ENCODE peak calls at places on chromosome 1, in four cellular contexts. B, L, Y and C are unnamed samples.

GRCh38 chr1:166822385-166822784 is 16.9 kb upstream of the POGK start:
- DNase-seq in L (no peak), Y (peak), B (peak), C (peak)

GRCh38 chr1:91555821-91556531 is 55.3 kb downstream of the CDC7 start:
- DNase-seq in B (peak), L (no peak), Y (no peak), C (peak)

GRCh38 chr1:44390277-44390676 is 14.8 kb upstream of the RNF220 start:
- DNase-seq in Y (no peak), B (no peak), L (no peak), C (peak)

GRCh38 chr1:59521456-59521855 is 224.6 kb downstream of the FGGY start:
- DNase-seq in Y (no peak), B (no peak), L (no peak), C (no peak)

GRCh38 chr1:223006794-223007193 is 136.3 kb downstream of the TLR5 start:
- DNase-seq in B (no peak), Y (no peak), L (no peak), C (no peak)

GRCh38 chr1:225987491-225988316 is 11.4 kb downstream of the SDE2 start:
- DNase-seq in L (peak), Y (peak), B (no peak), C (peak)

GRCh38 chr1:192706936-192707335 is 71.0 kb downstream of the RGS13 start:
- DNase-seq in L (no peak), B (no peak), Y (no peak), C (no peak)

GRCh38 chr1:54982739-54983138 is 2.3 kb downstream of the TMEM61 start:
- DNase-seq in Y (no peak), B (no peak), L (peak), C (no peak)

GRCh38 chr1:48093147-48093546 is 96.0 kb upstream of the TRABD2B start:
- DNase-seq in L (no peak), Y (no peak), B (no peak), C (no peak)

GRCh38 chr1:172671591-172671990 is 12.7 kb downstream of the FASLG start:
- DNase-seq in B (no peak), Y (no peak), L (no peak), C (no peak)

GRCh38 chr1:86537928-86538695 is 8.8 kb upstream of the CLCA4 start:
- DNase-seq in B (no peak), Y (no peak), L (no peak), C (no peak)

GRCh38 chr1:200154069-200154767 is 126.7 kb downstream of the NR5A2 start:
- DNase-seq in B (peak), Y (no peak), L (no peak), C (no peak)

GRCh38 chr1:221667504-221667903 is 74.4 kb downstream of the DUSP10 start:
- DNase-seq in L (peak), Y (no peak), B (no peak), C (no peak)

DNA sequence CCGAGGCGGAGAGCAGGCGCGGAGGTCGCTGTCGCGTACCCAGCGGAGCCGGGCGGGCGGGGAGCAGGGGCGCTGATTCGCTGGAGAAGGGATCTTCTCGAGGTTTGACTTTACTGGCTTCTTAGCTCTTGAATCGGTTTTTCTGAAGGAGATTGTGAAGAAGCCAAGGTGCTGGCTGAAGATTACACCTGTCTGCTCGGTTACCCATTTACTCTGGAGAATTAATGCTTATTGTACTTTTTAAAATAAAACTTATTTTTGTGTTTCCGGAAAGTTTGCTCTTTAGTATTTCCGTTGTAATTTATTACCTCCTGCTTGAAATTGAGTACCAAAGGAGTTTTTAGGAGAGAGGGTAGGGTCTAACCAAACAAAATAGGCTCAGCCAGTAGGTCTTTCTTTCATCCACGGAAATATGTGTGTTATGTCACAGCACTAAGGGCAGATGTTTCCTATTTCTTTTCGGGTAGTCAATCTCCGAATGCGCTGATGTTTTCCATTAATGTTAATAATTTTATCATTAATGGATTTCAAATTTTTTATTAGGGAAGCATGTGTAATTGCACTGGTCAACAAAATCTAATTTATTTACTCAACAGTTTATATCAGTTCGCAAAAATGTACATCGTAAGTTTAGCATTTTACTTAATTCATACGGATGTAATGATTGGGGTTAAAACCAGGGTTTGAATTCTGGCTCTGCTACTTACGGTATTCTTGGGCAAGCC is 510 bp upstream of the GNG5 start:
- DNase-seq in Y (peak), L (no peak), B (no peak), C (no peak)
- TF ChIP-seq REST in Y (no peak), L (no peak), B (no peak), C (no peak)

DNA sequence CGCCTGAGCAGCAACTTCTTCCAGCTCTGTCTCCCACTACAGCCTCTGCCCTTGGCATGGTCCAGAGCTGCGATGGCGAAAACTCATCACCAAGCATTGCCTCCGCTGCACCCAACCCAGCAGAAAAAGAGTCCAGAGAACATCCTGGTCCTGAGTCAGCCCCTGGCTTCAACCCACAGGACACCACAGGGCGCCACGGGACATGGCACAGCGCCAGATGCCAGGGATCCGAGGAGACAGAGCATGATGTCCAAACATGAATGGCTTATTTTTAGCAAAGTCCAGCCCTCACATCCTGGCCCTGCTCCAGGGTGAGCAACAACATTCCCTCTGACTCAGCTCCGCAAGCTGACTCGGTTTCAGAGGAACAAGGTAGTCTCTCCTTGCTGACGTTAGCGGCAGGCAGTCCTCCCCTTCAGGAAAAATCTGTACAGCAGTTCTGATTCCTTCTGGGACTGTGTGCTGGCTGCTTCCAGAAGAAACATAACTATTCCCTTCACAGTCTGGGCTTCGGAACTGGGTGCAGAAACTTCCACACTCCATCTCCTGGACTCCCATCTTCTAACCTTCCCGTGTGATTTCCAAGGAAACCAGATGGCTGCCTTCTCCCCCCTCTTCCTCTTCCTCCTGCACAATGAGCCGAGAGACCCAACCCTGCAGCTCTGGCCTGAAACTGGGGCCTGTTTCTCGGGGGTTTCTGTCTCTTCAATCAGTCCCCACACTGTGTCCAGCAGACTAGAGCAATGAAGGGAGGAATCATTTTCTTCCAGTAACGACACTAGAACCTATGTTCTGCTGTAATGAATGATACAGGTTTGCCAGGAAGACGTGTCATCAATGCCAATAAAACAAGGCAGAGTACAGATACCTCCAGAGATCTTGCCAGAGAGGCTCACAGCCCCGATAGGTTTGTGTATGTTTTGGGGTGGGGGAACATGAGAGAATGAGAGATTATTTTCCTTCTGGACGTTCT is 131.2 kb downstream of the TOMM20 start:
- DNase-seq in Y (no peak), L (peak), B (no peak), C (peak)
- TF ChIP-seq REST in Y (no peak), L (no peak), B (no peak), C (no peak)

GRCh38 chr1:182193908-182194550 is 132.5 kb upstream of the ZNF648 start:
- DNase-seq in B (no peak), L (no peak), Y (no peak), C (no peak)
- TF ChIP-seq REST in B (no peak), L (no peak), Y (no peak), C (no peak)

GRCh38 chr1:229792576-229792975 is 166.5 kb downstream of the URB2 start:
- DNase-seq in Y (no peak), B (no peak), L (no peak), C (no peak)
- TF ChIP-seq REST in Y (no peak), B (no peak), L (no peak), C (no peak)

GRCh38 chr1:2391385-2392070 is at the start of the genes MORN1 and RER1:
- DNase-seq in L (peak), B (peak), Y (peak), C (peak)

GRCh38 chr1:2389644-2390043 is 1.7 kb downstream of the MORN1 start:
- DNase-seq in B (no peak), Y (no peak), L (no peak), C (no peak)

GRCh38 chr1:2392686-2393085 is 1.0 kb downstream of the RER1 start:
- DNase-seq in B (no peak), Y (no peak), L (no peak), C (no peak)

GRCh38 chr1:2392071-2392442 is 416 bp downstream of the RER1 start:
- DNase-seq in L (no peak), Y (no peak), B (peak), C (no peak)

GRCh38 chr1:2391034-2391384 is 345 bp downstream of the MORN1 start:
- DNase-seq in B (peak), Y (peak), L (no peak), C (peak)
- TF ChIP-seq REST in B (no peak), Y (no peak), L (no peak), C (no peak)

GRCh38 chr1:214335567-214335966 is 54.6 kb downstream of the SMYD2 start:
- DNase-seq in Y (no peak), B (no peak), L (no peak), C (no peak)
- TF ChIP-seq REST in Y (no peak), B (no peak), L (no peak), C (no peak)

DNA sequence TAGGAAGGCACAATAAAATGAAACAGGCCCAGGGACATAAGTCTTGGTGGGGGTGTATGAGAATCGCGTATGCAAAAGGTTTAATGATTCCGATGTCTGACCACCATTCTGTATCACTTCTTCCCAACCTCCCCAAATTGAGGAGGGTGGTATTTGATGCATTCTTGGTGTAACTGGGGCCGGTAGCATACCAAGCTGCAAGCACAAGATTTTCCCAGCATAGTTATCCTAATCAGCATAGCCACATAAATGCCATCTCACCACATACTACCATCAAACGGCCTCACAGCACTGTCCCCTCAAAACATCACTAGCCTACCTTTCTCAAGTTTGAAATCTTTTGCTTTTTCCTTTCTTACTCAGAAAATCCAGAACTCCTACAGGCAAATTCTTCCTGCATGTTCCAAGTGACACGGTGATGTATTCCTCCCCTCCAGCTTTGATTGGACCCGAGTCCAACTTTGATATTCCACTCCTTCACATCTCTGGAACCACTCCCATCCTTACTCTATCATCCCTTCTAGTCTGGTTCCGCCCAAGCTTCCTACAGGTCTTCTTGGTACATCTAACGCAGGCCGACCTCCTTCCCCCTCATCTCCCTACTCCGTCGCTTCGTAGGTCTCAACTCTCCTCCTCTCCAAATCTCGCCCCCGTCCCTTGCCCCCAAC is 704 bp downstream of the CLK2 start:
- DNase-seq in L (no peak), Y (no peak), B (no peak), C (peak)
- TF ChIP-seq REST in L (no peak), Y (no peak), B (no peak), C (no peak)

DNA sequence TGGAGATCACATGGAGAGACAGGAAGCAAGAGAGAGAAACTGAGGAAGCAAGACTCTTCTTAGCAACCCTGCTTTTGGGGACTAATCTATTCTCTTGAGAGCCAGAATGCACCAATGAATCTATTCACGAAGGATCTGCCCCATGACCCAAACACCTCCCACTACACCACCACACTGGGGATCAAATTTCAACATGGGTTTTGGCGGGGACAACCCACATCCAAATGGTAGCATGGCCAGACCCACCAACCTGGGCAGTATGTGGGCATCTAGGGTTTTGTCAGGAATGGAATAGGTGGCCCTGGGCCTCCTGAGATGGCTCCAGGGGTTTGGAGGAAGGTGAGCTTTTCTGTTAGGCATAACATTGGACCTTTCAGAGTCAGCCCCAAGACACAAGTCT is 33.7 kb downstream of the NENF start:
- DNase-seq in L (no peak), Y (no peak), B (no peak), C (no peak)
- TF ChIP-seq REST in L (no peak), Y (no peak), B (no peak), C (no peak)

GRCh38 chr1:107056426-107057196 is at the start of gene PRMT6:
- DNase-seq in B (peak), Y (peak), L (peak), C (no peak)
- TF ChIP-seq REST in B (peak), Y (no peak), L (no peak), C (no peak)